ENCODE peak calls at places on chromosomes 5 and 9, in seven cellular contexts. G is endothelial cell, J is AG04449, B is ovary, O is cardiac muscle cell, U is fibroblast of mammary gland, I is AG04450. M is an unnamed sample.

GRCh38 chr9:134632329-134632728 is 9.3 kb upstream of the COL5A1 start:
- DNase-seq in G (no peak), J (no peak), B (no peak), O (no peak), U (no peak), I (no peak), M (no peak)

GRCh38 chr9:73165911-73166310 is 14.2 kb downstream of the ANXA1 start:
- DNase-seq in G (no peak), J (no peak), B (no peak), O (no peak), U (no peak), I (no peak), M (no peak)

GRCh38 chr5:123545506-123545905 is 33.5 kb downstream of the CSNK1G3 start:
- DNase-seq in G (peak; percentile 14), J (no peak), B (no peak), O (peak; percentile 13), U (peak; percentile 54), I (no peak), M (peak; percentile 43)

GRCh38 chr5:112586596-112587062 is 151.1 kb upstream of the APC start:
- DNase-seq in G (no peak), J (no peak), B (no peak), O (no peak), U (no peak), I (no peak), M (no peak)

GRCh38 chr5:173919443-173919842 is 31.3 kb downstream of the CPEB4 start:
- DNase-seq in G (no peak), J (no peak), B (no peak), O (no peak), U (no peak), I (no peak), M (no peak)

GRCh38 chr9:97307500-97308163 is at the start of gene CCDC180:
- DNase-seq in G (no peak), J (no peak), B (peak; percentile 71), O (peak; percentile 71), U (peak; percentile 60), I (no peak), M (peak; percentile 40)

GRCh38 chr5:132526974-132527564 is 16.3 kb downstream of the IL5 start:
- DNase-seq in G (no peak), J (no peak), B (no peak), O (no peak), U (peak; percentile 25), I (no peak), M (no peak)

GRCh38 chr5:1526681-1527131 is 2.9 kb upstream of the LPCAT1 start:
- DNase-seq in G (no peak), J (no peak), B (peak; percentile 11), O (no peak), U (no peak), I (no peak), M (no peak)

GRCh38 chr5:98454904-98455303 is 318.6 kb upstream of the RGMB start:
- DNase-seq in G (no peak), J (peak; percentile 87), B (no peak), O (peak; percentile 88), U (peak; percentile 98), I (peak; percentile 78), M (peak; percentile 87)

GRCh38 chr9:129221233-129221632 is 43.2 kb upstream of the IER5L start:
- DNase-seq in G (no peak), J (no peak), B (no peak), O (no peak), U (no peak), I (no peak), M (no peak)

GRCh38 chr9:73269430-73270101 is 117.9 kb downstream of the ANXA1 start:
- DNase-seq in G (no peak), J (no peak), B (no peak), O (peak; percentile 63), U (peak; percentile 59), I (no peak), M (peak; percentile 44)

GRCh38 chr5:72412283-72413055 is 92.3 kb downstream of the PTCD2 start:
- DNase-seq in G (no peak), J (peak; percentile 73), B (no peak), O (peak; percentile 75), U (peak; percentile 27), I (no peak), M (no peak)
- TF ChIP-seq CTCF in G (no peak), J (peak; percentile 63), B (no peak), O (peak; percentile 47), U (peak; percentile 13), I (peak; percentile 38), M (peak; percentile 38)

DNA sequence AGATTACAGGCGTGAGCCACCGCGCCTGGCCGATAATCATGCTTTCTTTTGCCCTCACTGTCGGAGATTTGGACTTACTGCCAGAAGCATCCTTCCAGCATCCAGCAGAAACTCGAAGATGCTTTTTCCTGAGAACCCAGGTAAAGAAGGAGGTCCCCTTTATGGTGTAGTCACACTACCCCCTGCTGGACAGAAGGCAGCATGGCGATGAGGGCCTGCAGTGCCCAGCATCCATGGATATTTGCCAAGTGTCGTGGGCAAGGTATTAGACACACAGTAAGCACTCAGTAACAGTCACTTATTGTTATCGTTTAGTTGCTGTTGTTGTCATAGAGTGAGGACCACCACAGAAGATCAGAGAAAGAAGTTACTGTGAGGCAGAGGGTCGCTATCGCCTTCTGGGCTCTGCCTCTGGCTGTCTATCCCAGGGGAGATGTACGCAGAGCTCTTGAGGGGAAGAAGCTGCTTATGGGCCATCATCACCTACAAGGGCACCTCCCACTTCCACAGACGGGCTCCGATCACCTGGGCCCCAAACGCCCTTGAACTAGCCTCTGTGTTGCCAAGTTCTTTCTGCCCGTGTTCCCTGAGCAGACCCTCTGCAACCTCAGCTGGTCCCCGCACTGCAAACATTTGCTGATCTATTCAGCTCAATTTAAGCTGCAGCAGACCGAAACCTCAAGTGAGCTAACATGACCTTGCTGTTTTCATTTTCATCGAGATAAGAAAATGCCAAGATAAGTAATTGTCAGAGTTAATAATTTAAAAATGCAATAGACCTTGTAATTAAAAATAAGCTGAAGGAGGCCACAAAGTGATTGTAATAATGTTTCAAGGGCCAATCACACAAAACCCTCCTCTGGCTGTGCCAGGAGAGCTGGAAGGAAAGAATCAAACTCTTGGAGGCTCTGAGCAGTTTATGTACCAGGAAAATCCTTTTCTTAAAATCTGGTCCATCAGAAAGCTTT is 23.9 kb downstream of the C5orf15 start:
- DNase-seq in G (peak; percentile 63), J (no peak), B (no peak), O (peak; percentile 67), U (peak; percentile 57), I (no peak), M (peak; percentile 48)
- TF ChIP-seq CTCF in G (peak; percentile 83), J (peak; percentile 70), B (no peak), O (peak; percentile 80), U (peak; percentile 76), I (peak; percentile 70), M (peak; percentile 70)

DNA sequence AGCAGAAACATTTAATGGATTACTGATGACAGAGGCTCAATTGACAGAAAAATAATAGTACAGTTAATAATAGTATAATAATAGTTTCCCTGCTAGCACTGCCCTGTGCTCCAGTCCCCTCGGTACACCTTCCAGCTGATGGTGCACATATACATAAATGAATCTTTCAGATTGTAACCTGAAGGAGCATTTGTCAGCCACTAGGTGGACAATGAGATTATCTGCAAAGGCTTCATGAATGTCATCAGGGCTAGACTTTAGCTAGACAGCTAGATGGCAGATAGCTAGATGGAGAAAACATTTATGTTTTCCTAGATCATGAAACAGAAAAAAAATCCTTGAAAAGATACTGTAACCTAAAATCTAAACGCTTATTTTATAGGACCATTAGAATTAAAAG is 304.4 kb upstream of the SMC2 start:
- DNase-seq in G (no peak), J (no peak), B (no peak), O (peak; percentile 7), U (peak; percentile 44), I (no peak), M (peak; percentile 14)
- TF ChIP-seq CTCF in G (no peak), J (peak; percentile 42), B (no peak), O (peak; percentile 22), U (peak; percentile 56), I (no peak), M (peak; percentile 49)

GRCh38 chr9:96073531-96074284 is 198.2 kb downstream of the ERCC6L2 start:
- DNase-seq in G (no peak), J (no peak), B (no peak), O (peak; percentile 36), U (no peak), I (no peak), M (peak; percentile 30)

GRCh38 chr9:96068511-96068910 is 193.0 kb downstream of the ERCC6L2 start:
- DNase-seq in G (no peak), J (no peak), B (peak; percentile 62), O (no peak), U (no peak), I (no peak), M (no peak)

GRCh38 chr9:96072930-96073329 is 197.4 kb downstream of the ERCC6L2 start:
- DNase-seq in G (no peak), J (no peak), B (no peak), O (no peak), U (no peak), I (no peak), M (no peak)

GRCh38 chr9:96069821-96070220 is 194.3 kb downstream of the ERCC6L2 start:
- DNase-seq in G (no peak), J (no peak), B (no peak), O (no peak), U (no peak), I (no peak), M (no peak)

GRCh38 chr9:96071245-96072124 is 196.0 kb downstream of the ERCC6L2 start:
- DNase-seq in G (peak; percentile 51), J (no peak), B (no peak), O (peak; percentile 50), U (peak; percentile 55), I (no peak), M (peak; percentile 42)
- TF ChIP-seq CTCF in G (peak; percentile 46), J (peak; percentile 55), B (no peak), O (peak; percentile 68), U (peak; percentile 65), I (peak; percentile 70), M (peak; percentile 72)

GRCh38 chr5:50745221-50745620 is 78.8 kb downstream of the PARP8 start:
- DNase-seq in G (no peak), J (no peak), B (no peak), O (no peak), U (no peak), I (no peak), M (no peak)
- TF ChIP-seq CTCF in G (no peak), J (no peak), B (no peak), O (no peak), U (no peak), I (no peak), M (no peak)

GRCh38 chr5:172334196-172334595 is 50.6 kb upstream of the UBTD2 start:
- DNase-seq in G (no peak), J (no peak), B (no peak), O (no peak), U (peak; percentile 30), I (no peak), M (no peak)
- TF ChIP-seq CTCF in G (no peak), J (no peak), B (no peak), O (no peak), U (peak; percentile 20), I (no peak), M (peak; percentile 14)

DNA sequence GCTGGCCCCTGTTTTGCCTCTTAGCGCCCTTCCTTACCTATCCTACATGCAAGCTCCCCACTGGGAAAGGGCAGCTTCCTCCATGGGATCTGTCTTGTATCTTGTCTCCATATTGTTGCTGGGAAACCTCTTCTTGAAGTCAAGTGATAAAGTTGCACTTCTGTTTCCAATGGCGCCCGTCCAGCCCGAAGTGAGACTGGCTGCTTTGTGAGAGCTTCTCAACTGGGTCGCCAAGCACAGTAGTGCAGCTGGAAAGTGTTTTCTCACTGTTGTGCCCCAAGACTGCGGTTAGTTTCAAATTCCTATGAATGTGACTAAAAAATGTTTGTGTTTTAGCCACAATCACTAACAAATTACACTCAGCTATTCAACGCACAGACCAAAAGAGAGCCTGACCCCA is 506.6 kb upstream of the MPDZ start:
- DNase-seq in G (no peak), J (no peak), B (no peak), O (peak; percentile 79), U (peak; percentile 40), I (no peak), M (no peak)
- TF ChIP-seq CTCF in G (no peak), J (no peak), B (no peak), O (no peak), U (no peak), I (no peak), M (no peak)

M was measured in fibroblast of villous mesenchyme.